ENCODE peak calls at places on chromosomes 4 and X, in ten cellular contexts. O is fibroblast of lung, Y is A549, K is aorta, H is Karpas-422, W is psoas muscle, E is breast epithelium, T is colonic mucosa, D is lung, X is HAP-1. Z is an unnamed sample.
A peak's percentile ranks its signal among the peaks of the same experiment; 100 is the strongest.

GRCh38 chr4:63580796-63581475 is 828.3 kb downstream of the TECRL start:
- DNase-seq in Y (no peak), K (no peak), D (no peak), W (no peak), O (no peak), E (no peak), X (no peak), H (peak; percentile 64), T (no peak), Z (peak; percentile 64)

GRCh38 chr4:38856524-38857337 is at the start of gene TLR6:
- DNase-seq in D (peak; percentile 38), O (peak; percentile 48), H (peak; percentile 97), T (peak; percentile 71), K (no peak), X (peak; percentile 70), Y (peak; percentile 88), W (no peak), E (peak; percentile 33), Z (peak; percentile 75)

GRCh38 chr4:48360285-48360965 is 19.1 kb downstream of the SLAIN2 start:
- DNase-seq in K (no peak), H (no peak), D (no peak), T (no peak), O (peak; percentile 92), E (no peak), X (peak; percentile 53), Y (no peak), W (no peak), Z (no peak)

GRCh38 chr4:35102111-35102510 is 1142.2 kb downstream of the ARAP2 start:
- DNase-seq in K (no peak), O (no peak), E (no peak), Y (no peak), W (no peak), D (no peak), X (no peak), T (no peak), H (no peak), Z (no peak)

GRCh38 chr4:100391913-100392312 is 125.9 kb downstream of the EMCN start:
- DNase-seq in K (no peak), O (peak; percentile 81), T (no peak), D (no peak), Y (no peak), E (no peak), W (no peak), H (no peak), X (no peak), Z (no peak)

GRCh38 chrX:129772796-129773431 is 6.8 kb upstream of the SASH3 start:
- DNase-seq in E (peak; percentile 50), T (peak; percentile 75), Y (no peak), D (peak; percentile 70), W (peak; percentile 79), K (peak; percentile 91), H (peak; percentile 93), X (no peak), O (no peak), Z (no peak)

GRCh38 chr4:63459329-63459728 is 949.9 kb downstream of the TECRL start:
- DNase-seq in K (no peak), Y (no peak), X (no peak), H (peak; percentile 41), O (no peak), W (no peak), E (no peak), T (no peak), D (no peak), Z (no peak)

GRCh38 chrX:37846558-37846933 is 825 bp downstream of the DYNLT3 start:
- DNase-seq in X (no peak), W (no peak), K (no peak), Y (no peak), E (no peak), O (no peak), T (no peak), D (no peak), H (no peak), Z (no peak)

GRCh38 chrX:63471004-63471403 is 119.9 kb upstream of the SPIN4 start:
- DNase-seq in E (no peak), D (no peak), Y (no peak), H (no peak), W (no peak), O (no peak), T (no peak), X (peak; percentile 39), K (no peak), Z (no peak)

GRCh38 chrX:63470506-63470905 is 119.4 kb upstream of the SPIN4 start:
- DNase-seq in D (no peak), Y (no peak), T (no peak), O (no peak), W (no peak), X (peak; percentile 95), H (no peak), E (no peak), K (no peak), Z (no peak)

DNA sequence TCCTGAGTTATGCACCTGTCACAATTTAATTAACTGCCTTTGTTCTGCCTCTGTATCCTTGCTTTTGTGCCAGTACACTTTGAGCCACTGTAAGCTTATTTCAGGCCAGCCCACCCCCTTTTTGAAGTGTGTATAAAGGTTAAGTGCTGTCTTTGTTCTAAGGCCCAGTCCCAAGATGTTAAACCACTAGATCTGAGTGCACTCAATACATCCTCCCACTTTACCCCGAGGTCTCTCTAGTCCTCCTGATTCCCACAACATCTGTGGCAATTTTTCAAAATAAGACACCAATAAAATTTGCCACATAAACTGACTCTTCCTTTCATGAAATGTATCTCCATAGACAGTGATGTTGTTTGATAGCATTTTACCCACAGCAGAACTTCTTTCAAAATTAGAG is 124.1 kb upstream of the SPIN4 start:
- DNase-seq in T (no peak), D (no peak), X (no peak), W (no peak), Y (peak; percentile 37), K (no peak), H (no peak), E (no peak), O (no peak), Z (peak; percentile 9)
- H3K4me3 ChIP-seq in T (no peak overlapping the region), D (peak overlapping the region; percentile 9), X (no peak overlapping the region), W (no peak overlapping the region), Y (no peak overlapping the region), K (no peak overlapping the region), H (no peak overlapping the region), E (no peak overlapping the region), O (no peak overlapping the region), Z (no peak overlapping the region)

DNA sequence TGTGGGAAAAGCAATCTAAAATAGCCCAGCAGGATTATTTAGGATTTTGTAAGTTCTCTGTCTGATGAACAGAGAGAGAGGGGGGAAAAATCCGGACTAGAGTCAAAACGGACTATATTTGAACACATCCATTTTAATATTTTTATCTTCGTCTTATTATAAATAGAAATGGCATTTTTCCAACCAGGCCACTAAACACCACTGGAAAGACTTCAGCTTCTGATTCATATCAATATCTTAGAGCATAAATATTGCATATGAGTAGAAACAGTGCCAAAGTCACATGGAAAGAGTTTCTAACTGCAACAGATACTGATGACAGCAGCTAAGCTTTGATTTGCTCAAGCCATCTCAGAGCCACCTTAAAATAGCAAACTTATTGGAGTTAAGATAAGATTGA is 479 bp downstream of the PPARGC1A start:
- DNase-seq in X (no peak), O (no peak), W (no peak), H (no peak), T (no peak), E (no peak), D (no peak), K (no peak), Y (no peak), Z (no peak)
- H3K4me1 ChIP-seq in X (no peaks in the 10 kb centered on the region), O (peaks cover 3% of the 10 kb centered on the region), W (peaks cover 4% of the 10 kb centered on the region), H (no peaks in the 10 kb centered on the region), T (no peaks in the 10 kb centered on the region), E (no peaks in the 10 kb centered on the region), D (peaks cover 8% of the 10 kb centered on the region), K (no peaks in the 10 kb centered on the region), Y (no peaks in the 10 kb centered on the region), Z (no peaks in the 10 kb centered on the region)

GRCh38 chr4:42404001-42404400 is 6.7 kb downstream of the SHISA3 start:
- DNase-seq in W (no peak), T (no peak), X (no peak), D (no peak), O (no peak), K (no peak), Y (no peak), H (no peak), E (no peak), Z (no peak)

GRCh38 chr4:42399393-42399792 is 2.1 kb downstream of the SHISA3 start:
- DNase-seq in K (no peak), D (no peak), X (peak; percentile 18), E (no peak), W (no peak), O (no peak), H (no peak), T (no peak), Y (no peak), Z (no peak)

GRCh38 chr4:42398448-42399355 is 1.4 kb downstream of the SHISA3 start:
- DNase-seq in X (peak; percentile 80), H (no peak), W (peak; percentile 51), E (no peak), D (no peak), Y (no peak), O (no peak), K (peak; percentile 48), T (no peak), Z (no peak)

GRCh38 chr4:42397635-42398447 is 553 bp downstream of the SHISA3 start:
- DNase-seq in Y (no peak), X (peak; percentile 38), H (no peak), D (no peak), K (peak; percentile 50), W (peak; percentile 61), T (no peak), E (no peak), O (peak; percentile 37), Z (no peak)

GRCh38 chr4:42401171-42401570 is 3.9 kb downstream of the SHISA3 start:
- DNase-seq in X (no peak), O (no peak), Y (no peak), H (no peak), E (no peak), T (no peak), W (no peak), D (no peak), K (no peak), Z (no peak)
- H3K4me3 ChIP-seq in X (no peak overlapping the region), O (no peak overlapping the region), Y (no peak overlapping the region), H (no peak overlapping the region), E (no peak overlapping the region), T (no peak overlapping the region), W (no peak overlapping the region), D (no peak overlapping the region), K (no peak overlapping the region), Z (no peak overlapping the region)

GRCh38 chr4:7735395-7735794 is 204.3 kb downstream of the AFAP1 start:
- DNase-seq in E (no peak), Y (no peak), X (no peak), D (no peak), O (no peak), K (no peak), T (no peak), H (no peak), W (no peak), Z (no peak)

GRCh38 chr4:7735961-7736360 is 203.7 kb downstream of the AFAP1 start:
- DNase-seq in K (no peak), W (peak; percentile 26), O (no peak), H (no peak), E (no peak), X (no peak), T (no peak), Y (no peak), D (no peak), Z (no peak)

GRCh38 chr4:7733801-7734650 is 205.6 kb downstream of the AFAP1 start:
- DNase-seq in Y (no peak), X (no peak), O (no peak), D (no peak), E (no peak), H (no peak), T (no peak), K (no peak), W (peak; percentile 42), Z (peak; percentile 76)

GRCh38 chr4:7733201-7733600 is 206.5 kb downstream of the AFAP1 start:
- DNase-seq in K (no peak), D (no peak), W (peak; percentile 28), E (no peak), H (no peak), O (no peak), T (no peak), Y (no peak), X (no peak), Z (no peak)

DNA sequence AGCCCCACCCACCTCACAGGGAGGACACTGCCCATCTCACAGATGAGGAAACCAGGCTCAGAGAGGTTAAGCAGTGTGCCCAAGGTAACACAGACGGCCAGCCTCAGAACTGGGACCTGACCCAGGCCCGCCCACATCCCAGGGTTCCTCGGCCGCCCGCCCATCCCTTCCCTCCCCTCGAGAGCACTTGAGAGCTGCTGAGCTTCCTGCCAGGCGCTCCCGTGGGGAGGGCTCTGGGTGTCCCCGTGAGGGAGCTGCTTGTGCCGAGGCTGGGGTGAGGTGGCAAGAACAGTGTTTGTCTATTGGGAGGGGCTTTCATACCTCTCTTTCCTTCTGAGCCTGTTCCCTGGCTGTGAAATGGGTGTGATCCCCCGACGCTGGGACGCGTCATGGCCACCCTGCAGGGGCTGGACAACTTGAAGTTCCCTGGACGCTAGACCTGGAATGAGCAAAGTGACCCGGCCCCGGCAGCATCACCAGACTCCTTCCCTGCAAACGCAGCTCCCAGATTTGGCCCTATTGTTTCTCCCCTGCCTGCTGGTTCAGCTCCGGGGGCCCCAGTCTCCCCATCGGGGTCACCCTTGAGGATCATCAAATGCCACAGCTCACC is 204.9 kb downstream of the AFAP1 start:
- DNase-seq in X (no peak), D (peak; percentile 69), K (no peak), Y (no peak), O (no peak), W (peak; percentile 32), H (no peak), E (no peak), T (no peak), Z (no peak)
- H3K4me1 ChIP-seq in X (no peaks in the 10 kb centered on the region), D (no peaks in the 10 kb centered on the region), K (no peaks in the 10 kb centered on the region), Y (no peaks in the 10 kb centered on the region), O (no peaks in the 10 kb centered on the region), W (no peaks in the 10 kb centered on the region), H (no peaks in the 10 kb centered on the region), E (no peaks in the 10 kb centered on the region), T (no peaks in the 10 kb centered on the region), Z (peaks cover 5% of the 10 kb centered on the region)